ENCODE peak calls at places on chromosomes 3 and 15, in six cellular contexts. S is adrenal gland; H is CD4-positive, alpha-beta memory T cell; P is testis; C is Caco-2; U is neural progenitor cell. L is an unnamed sample. For H3K9me3, the result is how much of the 10 kb centered on the place peaks cover.

GRCh38 chr15:61459785-61460707 is 230.9 kb upstream of the RORA start:
- DNase-seq in S (peak), H (no peak), P (no peak), C (no peak), U (no peak), L (no peak)

GRCh38 chr3:194089357-194090177 is 46.4 kb upstream of the HES1 start:
- DNase-seq in S (peak), H (no peak), P (peak), C (peak), U (peak), L (peak)

GRCh38 chr3:99825239-99825638 is 7.6 kb downstream of the CMSS1 start:
- DNase-seq in S (no peak), H (no peak), P (no peak), C (no peak), U (no peak), L (no peak)

GRCh38 chr3:134249442-134249841 is 1.2 kb downstream of the RYK start:
- DNase-seq in S (no peak), H (peak), P (no peak), C (no peak), U (no peak), L (no peak)

GRCh38 chr15:97993310-97993738 is 32.8 kb downstream of the ARRDC4 start:
- DNase-seq in S (peak), H (no peak), P (no peak), C (no peak), U (no peak), L (no peak)

GRCh38 chr15:58551764-58552504 is 120.1 kb downstream of the LIPC start:
- DNase-seq in S (peak), H (no peak), P (no peak), C (peak), U (no peak), L (peak)

GRCh38 chr15:73945109-73945508 is 18.8 kb downstream of the LOXL1 start:
- DNase-seq in S (no peak), H (no peak), P (no peak), C (no peak), U (no peak), L (no peak)

GRCh38 chr3:153163349-153164008 is 1.5 kb downstream of the RAP2B start:
- DNase-seq in S (no peak), H (no peak), P (peak), C (no peak), U (no peak), L (no peak)

GRCh38 chr3:99344216-99344615 is 294.2 kb upstream of the COL8A1 start:
- DNase-seq in S (no peak), H (no peak), P (no peak), C (no peak), U (no peak), L (no peak)

GRCh38 chr15:67824900-67825879 is at the start of gene SKOR1:
- DNase-seq in S (peak), H (peak), P (no peak), C (no peak), U (peak), L (peak)

GRCh38 chr3:66642484-66642883 is 141.7 kb upstream of the LRIG1 start:
- DNase-seq in S (no peak), H (no peak), P (no peak), C (peak), U (no peak), L (no peak)

GRCh38 chr3:127217594-127218456 is 24.9 kb downstream of the PRR23E start:
- DNase-seq in S (peak), H (no peak), P (no peak), C (no peak), U (no peak), L (no peak)

GRCh38 chr3:169458752-169459151 is 204.8 kb downstream of the MECOM start:
- DNase-seq in S (no peak), H (no peak), P (no peak), C (no peak), U (no peak), L (no peak)

GRCh38 chr3:171001957-171002694 is 24.4 kb downstream of the SLC2A2 start:
- DNase-seq in S (no peak), H (no peak), P (no peak), C (peak), U (no peak), L (no peak)

GRCh38 chr3:192515661-192516040 is 211.7 kb downstream of the FGF12 start:
- DNase-seq in S (no peak), H (no peak), P (no peak), C (no peak), U (peak), L (no peak)

GRCh38 chr3:149621218-149622005 is 36.4 kb downstream of the WWTR1 start:
- DNase-seq in S (no peak), H (no peak), P (no peak), C (no peak), U (no peak), L (no peak)

GRCh38 chr15:95085056-95085455 is 853.7 kb downstream of the MCTP2 start:
- DNase-seq in S (no peak), H (no peak), P (no peak), C (no peak), U (no peak), L (no peak)

GRCh38 chr3:42300013-42300412 is 34.0 kb upstream of the CCK start:
- DNase-seq in S (peak), H (peak), P (peak), C (peak), U (peak), L (no peak)

GRCh38 chr3:175702956-175703355 is 843.8 kb downstream of the NAALADL2 start:
- DNase-seq in S (no peak), H (no peak), P (no peak), C (no peak), U (no peak), L (no peak)

GRCh38 chr15:76555247-76555646 is 218.7 kb downstream of the ISL2 start:
- DNase-seq in S (no peak), H (no peak), P (no peak), C (no peak), U (no peak), L (no peak)

GRCh38 chr15:31309893-31310606 is 16.6 kb upstream of the KLF13 start:
- DNase-seq in S (no peak), H (no peak), P (peak), C (no peak), U (no peak), L (no peak)

GRCh38 chr3:121436074-121436473 is 109.7 kb downstream of the POLQ start:
- DNase-seq in S (no peak), H (no peak), P (no peak), C (no peak), U (no peak), L (no peak)

GRCh38 chr3:190073264-190073663 is 47.4 kb downstream of the P3H2 start:
- DNase-seq in S (peak), H (no peak), P (no peak), C (no peak), U (no peak), L (no peak)

GRCh38 chr3:78497692-78498091 is 1270.1 kb downstream of the ROBO1 start:
- DNase-seq in S (no peak), H (no peak), P (no peak), C (no peak), U (no peak), L (no peak)

DNA sequence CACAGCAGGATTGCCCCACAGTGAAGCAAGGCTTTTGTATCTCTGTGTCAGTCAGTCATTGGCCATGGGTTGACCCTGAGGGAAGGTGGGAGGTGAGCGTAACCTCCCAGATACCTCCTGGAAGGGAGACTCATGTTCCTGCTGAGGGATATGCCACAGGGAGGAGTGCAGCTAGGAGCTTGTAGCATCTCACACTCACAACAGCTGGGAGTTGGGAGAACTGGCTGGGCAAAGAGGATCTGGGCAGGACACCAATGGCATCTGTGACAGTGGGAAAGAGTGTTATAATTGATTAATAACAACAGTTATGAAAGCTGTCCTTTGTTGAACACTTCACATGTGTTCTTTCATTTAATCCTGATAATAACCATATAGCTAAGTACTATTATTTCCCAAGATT is 171.0 kb downstream of the TLE3 start:
- DNase-seq in S (no peak), H (no peak), P (no peak), C (no peak), U (no peak), L (no peak)
- H3K9me3 ChIP-seq in S (under half), H (under half), P (under half), C (under half), U (under half), L (under half)

DNA sequence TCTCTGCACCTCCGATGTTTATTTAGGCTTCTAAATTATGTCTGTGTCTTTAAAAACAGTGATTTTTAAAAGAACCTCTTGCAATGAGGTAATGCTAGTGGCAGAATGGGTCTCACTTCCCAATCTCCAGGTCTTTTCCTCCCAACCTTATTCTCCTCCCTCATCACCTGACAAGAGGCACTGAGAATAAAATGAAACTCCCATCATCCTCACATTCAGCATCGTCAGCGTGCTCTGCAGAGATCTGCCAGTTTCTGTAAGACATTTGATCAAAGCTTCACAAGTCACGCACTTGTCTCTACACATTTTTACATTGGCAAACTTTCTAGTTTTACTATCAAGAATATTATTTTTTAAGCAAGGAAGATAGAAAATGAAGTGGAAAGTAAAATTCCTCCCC is 420.5 kb downstream of the GABRB3 start:
- DNase-seq in S (no peak), H (no peak), P (no peak), C (no peak), U (no peak), L (no peak)
- H3K9me3 ChIP-seq in S (under half), H (under half), P (under half), C (under half), U (under half), L (under half)

GRCh38 chr3:81743096-81744025 is 18.1 kb downstream of the GBE1 start:
- DNase-seq in S (peak), H (no peak), P (no peak), C (no peak), U (no peak), L (no peak)

GRCh38 chr3:81741214-81741613 is 20.2 kb downstream of the GBE1 start:
- DNase-seq in S (no peak), H (no peak), P (no peak), C (no peak), U (no peak), L (no peak)

GRCh38 chr3:81740731-81741130 is 20.7 kb downstream of the GBE1 start:
- DNase-seq in S (no peak), H (no peak), P (no peak), C (no peak), U (no peak), L (no peak)

GRCh38 chr3:81744366-81744765 is 17.1 kb downstream of the GBE1 start:
- DNase-seq in S (peak), H (no peak), P (peak), C (peak), U (no peak), L (no peak)

DNA sequence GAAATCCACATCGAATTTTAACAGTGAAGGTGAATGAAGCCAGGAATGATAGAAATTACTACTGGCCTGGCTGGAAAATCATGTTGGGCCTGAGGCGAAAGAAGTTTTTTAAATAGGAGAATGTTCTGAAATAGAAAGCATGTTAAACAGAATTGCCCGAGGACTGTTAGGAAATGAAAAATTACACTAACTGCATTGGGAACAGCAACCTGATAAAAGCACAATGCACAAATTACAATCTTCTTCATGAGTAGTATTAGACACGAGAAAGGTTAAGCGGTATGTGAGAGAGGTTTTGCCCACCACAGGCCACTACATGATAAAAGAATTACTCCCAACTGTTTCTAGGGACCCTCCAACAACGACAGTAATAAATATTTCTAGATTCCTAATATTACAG is 18.9 kb downstream of the GBE1 start:
- DNase-seq in S (no peak), H (no peak), P (no peak), C (no peak), U (no peak), L (no peak)
- H3K9me3 ChIP-seq in S (under half), H (under half), P (under half), C (under half), U (under half), L (under half)

GRCh38 chr3:178989821-178990220 is 81.8 kb downstream of the ZMAT3 start:
- DNase-seq in S (no peak), H (no peak), P (no peak), C (no peak), U (no peak), L (no peak)
- H3K9me3 ChIP-seq in S (under half), H (under half), P (under half), C (under half), U (under half), L (under half)

DNA sequence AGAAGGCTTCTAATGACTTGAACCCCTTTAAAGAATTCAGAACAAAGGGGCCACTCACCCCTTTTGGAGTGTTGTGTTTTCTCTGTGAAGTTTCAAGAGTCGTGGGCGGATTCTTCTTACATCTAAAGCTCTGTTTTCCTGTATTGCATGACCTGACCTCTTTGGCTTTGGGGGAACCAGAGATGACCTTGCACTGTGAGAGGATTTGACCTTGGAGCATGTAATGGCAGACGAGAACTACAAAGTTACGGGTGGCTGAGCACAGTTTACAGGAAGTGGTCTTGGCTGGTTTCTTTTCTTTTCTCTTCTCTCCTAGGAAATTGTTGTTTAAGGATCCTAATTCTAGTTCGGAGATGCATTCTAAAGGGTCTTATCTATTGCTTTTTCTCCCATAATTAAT is 6.2 kb upstream of the BDH1 start:
- DNase-seq in S (no peak), H (no peak), P (no peak), C (no peak), U (no peak), L (no peak)
- H3K9me3 ChIP-seq in S (under half), H (under half), P (under half), C (under half), U (under half), L (under half)

GRCh38 chr15:29089731-29090616 is 179.6 kb downstream of the NSMCE3 start:
- DNase-seq in S (no peak), H (peak), P (no peak), C (no peak), U (peak), L (no peak)
- H3K9me3 ChIP-seq in S (under half), H (under half), P (under half), C (under half), U (under half), L (under half)

L was measured in right cardiac atrium.